ENCODE peak calls at places on chromosome 22, in five cellular contexts. R is choroid plexus epithelial cell, E is fibroblast of villous mesenchyme, W is RWPE2, B is fibroblast of mammary gland. M is an unnamed sample.

GRCh38 chr22:24106385-24107381 is 74.6 kb upstream of the SUSD2 start:
- DNase-seq in R (peak; percentile 9), E (no peak), W (no peak), B (peak; percentile 14), M (no peak)

GRCh38 chr22:44085743-44086741 is 61.9 kb downstream of the PARVB start:
- DNase-seq in R (peak; percentile 69), E (peak; percentile 55), W (no peak), B (peak; percentile 73), M (peak; percentile 40)

GRCh38 chr22:19109198-19110063 is 12.8 kb downstream of the DGCR2 start:
- DNase-seq in R (peak; percentile 91), E (peak; percentile 91), W (no peak), B (peak; percentile 67), M (no peak)

GRCh38 chr22:23128269-23129108 is 13.3 kb downstream of the RSPH14 start:
- DNase-seq in R (peak; percentile 92), E (peak; percentile 75), W (no peak), B (peak; percentile 74), M (peak; percentile 30)

GRCh38 chr22:36295247-36295646 is 42.3 kb downstream of the APOL1 start:
- DNase-seq in R (no peak), E (no peak), W (no peak), B (no peak), M (no peak)

GRCh38 chr22:36221799-36222751 is 17.3 kb downstream of the APOL2 start:
- DNase-seq in R (peak; percentile 63), E (no peak), W (no peak), B (peak; percentile 46), M (no peak)

GRCh38 chr22:34781676-34782075 is 284.3 kb upstream of the ISX start:
- DNase-seq in R (no peak), E (no peak), W (no peak), B (no peak), M (no peak)

GRCh38 chr22:17706947-17707346 is 67.3 kb downstream of the BID start:
- DNase-seq in R (no peak), E (no peak), W (no peak), B (no peak), M (no peak)

GRCh38 chr22:48236261-48236660 is 1473.8 kb downstream of the TBC1D22A start:
- DNase-seq in R (no peak), E (no peak), W (no peak), B (no peak), M (no peak)

GRCh38 chr22:49100764-49101163 is 726.9 kb downstream of the BRD1 start:
- DNase-seq in R (no peak), E (no peak), W (peak; percentile 40), B (no peak), M (no peak)

GRCh38 chr22:44116755-44117684 is 63.7 kb upstream of the PARVG start:
- DNase-seq in R (no peak), E (no peak), W (peak; percentile 14), B (no peak), M (no peak)

DNA sequence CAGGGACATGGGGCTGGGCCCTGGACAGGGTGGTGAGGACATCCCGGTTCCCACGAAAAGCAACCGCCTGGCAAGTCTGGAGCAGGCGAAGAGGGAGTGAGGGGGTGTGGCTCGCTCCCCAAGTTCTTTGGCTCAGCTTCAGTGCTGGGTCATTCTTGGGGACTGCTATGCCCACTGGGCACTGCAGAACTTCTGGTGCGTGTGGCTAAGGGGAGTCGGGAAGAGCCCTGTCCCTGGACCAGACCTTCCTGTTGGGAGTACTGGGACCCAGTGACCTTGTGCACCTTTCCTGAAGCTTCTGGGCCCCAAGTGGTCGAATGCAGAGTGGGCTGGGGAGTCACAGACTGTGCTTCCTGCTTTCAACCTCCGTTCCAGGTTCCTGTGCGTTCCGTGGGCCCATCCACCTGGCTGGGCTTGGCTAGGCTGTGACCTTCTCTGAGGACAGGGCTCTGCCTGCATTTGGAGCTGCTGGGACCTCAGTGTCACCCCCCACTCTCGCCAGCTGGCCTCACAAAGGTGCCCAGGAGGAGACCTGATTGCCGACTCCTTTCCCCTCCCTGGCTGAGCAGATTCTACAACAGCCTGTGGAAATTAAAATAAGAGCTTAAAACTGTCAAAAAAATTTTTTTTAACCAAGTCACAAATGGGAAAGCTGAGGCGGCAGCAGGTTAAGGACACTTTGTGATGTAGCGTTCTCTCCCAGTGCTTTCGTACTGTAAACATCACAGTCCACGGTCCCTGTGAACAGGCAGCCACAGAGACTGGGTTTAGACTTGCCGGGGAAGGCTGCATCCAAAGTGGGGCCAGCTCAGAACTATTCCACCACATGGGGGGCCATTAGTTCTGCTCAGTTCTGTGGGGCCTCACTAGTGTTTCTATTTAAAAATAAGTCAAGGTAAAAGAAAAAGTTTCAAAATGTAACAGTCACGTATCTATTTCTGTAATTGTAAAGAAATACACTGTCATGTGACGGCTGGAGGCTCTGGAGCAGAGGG is 63.8 kb upstream of the WNT7B start:
- DNase-seq in R (no peak), E (no peak), W (no peak), B (no peak), M (no peak)
- H3K4me3 ChIP-seq in R (no peak overlapping the region), E (no peak overlapping the region), W (no peak overlapping the region), B (no peak overlapping the region), M (no peak overlapping the region)

DNA sequence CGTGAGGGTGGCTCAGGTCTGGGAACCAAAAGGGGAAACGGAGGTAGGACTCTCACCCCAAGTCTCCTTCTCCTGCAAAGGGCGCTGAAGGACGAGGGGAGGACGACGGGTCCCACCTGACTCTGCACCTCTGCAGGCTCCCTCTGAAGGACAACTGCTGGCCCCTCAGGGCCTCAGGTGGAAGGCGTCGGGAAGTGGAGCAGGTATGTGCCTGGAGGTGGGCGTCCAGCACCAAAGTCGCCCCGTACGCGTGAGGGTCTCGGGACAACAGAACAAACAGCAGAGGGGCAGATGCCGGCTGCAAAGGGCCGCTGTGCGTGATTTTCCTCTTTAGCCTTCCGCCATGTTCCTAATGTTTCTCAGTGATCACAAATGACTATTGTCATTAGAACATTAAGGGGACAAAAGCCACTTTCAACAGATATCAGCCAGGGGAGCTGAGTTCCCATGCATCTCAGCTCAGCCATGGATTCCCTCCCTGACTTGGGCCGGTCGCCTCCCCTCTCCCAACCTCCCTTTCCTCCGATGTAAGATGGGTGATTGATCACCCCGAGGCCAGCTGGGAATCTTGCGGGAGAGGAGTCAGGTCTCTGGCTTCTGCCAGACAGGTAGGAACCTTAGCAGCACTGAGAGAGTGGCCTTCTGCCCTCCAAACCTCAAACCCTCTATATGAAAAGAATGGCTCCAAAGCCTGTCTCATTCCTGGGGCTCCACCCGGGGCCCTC is 836 bp downstream of the SLC16A8 start:
- DNase-seq in R (no peak), E (no peak), W (no peak), B (no peak), M (no peak)
- H3K4me3 ChIP-seq in R (no peak overlapping the region), E (no peak overlapping the region), W (no peak overlapping the region), B (no peak overlapping the region), M (peak overlapping the region; percentile 10)

DNA sequence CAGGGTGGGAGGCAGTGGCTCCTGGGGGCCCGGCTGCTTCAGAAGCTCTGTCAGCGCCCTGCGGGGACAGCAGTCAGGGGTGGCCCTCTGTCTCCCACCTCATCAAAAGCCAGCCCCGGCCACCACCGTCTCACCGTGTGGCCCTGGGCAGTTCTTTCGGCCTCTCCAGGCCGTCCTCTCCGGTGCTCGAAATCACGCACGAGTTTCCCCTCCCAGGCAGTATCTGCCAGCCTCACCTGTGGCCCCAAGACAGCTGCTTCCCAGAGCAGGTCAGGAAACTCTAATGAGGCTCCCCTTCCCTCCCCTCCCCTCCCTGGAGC is 3.6 kb downstream of the SHISA8 start:
- DNase-seq in R (no peak), E (no peak), W (no peak), B (no peak), M (no peak)
- H3K4me3 ChIP-seq in R (no peak overlapping the region), E (no peak overlapping the region), W (no peak overlapping the region), B (no peak overlapping the region), M (no peak overlapping the region)

GRCh38 chr22:50305393-50305657 is 2.1 kb downstream of the PLXNB2 start:
- DNase-seq in R (no peak), E (no peak), W (no peak), B (no peak), M (no peak)

GRCh38 chr22:50302564-50302963 is 4.9 kb downstream of the PLXNB2 start:
- DNase-seq in R (no peak), E (no peak), W (no peak), B (no peak), M (no peak)

GRCh38 chr22:50304528-50305392 is 2.7 kb downstream of the PLXNB2 start:
- DNase-seq in R (no peak), E (no peak), W (no peak), B (peak; percentile 46), M (peak; percentile 70)

GRCh38 chr22:50303515-50303847 is 4.0 kb downstream of the PLXNB2 start:
- DNase-seq in R (no peak), E (no peak), W (no peak), B (no peak), M (no peak)

DNA sequence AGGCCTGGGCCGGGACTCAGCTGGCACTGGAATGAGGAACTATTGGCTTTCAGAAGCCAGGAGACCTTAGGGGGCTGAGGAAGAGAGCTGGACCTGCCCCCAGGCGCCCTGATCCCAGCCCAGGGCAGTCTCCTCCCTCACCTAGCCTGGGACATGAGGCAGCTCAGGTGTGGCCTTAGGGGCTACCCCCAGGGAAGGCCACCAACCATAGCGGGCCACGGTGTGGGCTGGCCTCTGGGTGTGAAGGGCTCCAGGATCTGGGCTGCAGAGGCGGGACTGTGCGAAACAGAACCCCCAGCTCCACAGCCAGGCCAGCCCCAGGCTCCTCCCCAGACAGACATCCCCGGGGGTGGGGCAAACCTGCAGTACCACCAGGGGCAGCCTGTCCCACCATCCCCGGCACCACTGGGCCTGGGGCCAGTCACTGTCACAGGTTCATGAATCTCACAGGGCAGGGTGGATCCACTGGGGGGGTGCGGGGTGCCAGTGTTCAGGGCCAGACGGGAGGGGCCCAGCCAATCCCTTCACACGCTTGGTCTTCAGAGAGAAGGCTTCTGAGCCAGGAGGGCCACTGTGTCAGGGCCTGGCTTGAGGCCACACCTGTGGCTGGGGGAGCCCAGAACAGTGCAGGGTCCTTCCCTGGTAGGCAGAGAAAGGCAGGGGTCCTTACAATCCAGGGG is 3.5 kb downstream of the PLXNB2 start:
- DNase-seq in R (no peak), E (no peak), W (no peak), B (peak; percentile 19), M (no peak)
- H3K4me3 ChIP-seq in R (peak overlapping the region; percentile 16), E (peak overlapping the region; percentile 80), W (no peak overlapping the region), B (no peak overlapping the region), M (peak overlapping the region; percentile 20)

GRCh38 chr22:29720824-29721323 is 1.1 kb downstream of the CABP7 start:
- DNase-seq in R (no peak), E (no peak), W (no peak), B (no peak), M (no peak)
- H3K4me3 ChIP-seq in R (no peak overlapping the region), E (no peak overlapping the region), W (no peak overlapping the region), B (no peak overlapping the region), M (no peak overlapping the region)

DNA sequence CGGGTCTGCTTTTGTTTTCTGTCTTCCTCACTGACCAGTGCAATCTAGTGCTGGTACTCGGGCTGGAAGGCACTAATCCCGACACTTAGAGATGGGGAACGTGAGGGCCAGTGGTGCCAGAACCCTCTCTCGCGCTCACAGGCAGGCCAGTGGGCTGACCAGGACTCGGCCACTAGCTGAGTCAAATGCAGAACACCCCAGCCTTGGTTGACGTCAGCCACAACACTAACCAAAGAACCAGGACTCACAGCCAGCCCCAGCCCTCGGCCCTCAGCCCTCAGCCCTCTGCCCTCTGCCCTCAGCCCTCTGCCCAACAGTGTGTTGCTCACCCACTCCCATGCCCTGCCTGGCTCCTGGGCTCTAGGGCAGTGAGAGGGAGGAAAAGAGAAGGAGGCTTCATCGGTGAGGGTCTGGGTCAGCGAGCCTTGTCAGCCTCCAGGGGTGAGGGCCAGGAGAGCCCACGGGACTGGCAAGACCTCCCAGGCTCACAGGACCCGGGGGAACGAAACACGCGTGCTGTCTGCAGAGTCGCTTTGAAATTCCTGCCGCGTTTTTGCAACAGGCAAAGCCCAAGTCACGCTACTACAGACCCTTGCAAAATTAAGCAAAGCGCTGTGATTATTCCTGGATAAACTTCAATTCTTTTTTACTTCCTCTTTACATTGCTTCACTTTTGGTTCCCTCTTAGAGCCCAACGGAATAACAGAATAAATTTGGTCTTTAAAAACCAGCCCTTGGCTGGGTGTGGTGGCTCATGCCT is 27.5 kb downstream of the KIAA0930 start:
- DNase-seq in R (peak; percentile 23), E (peak; percentile 80), W (peak; percentile 47), B (peak; percentile 87), M (no peak)
- H3K4me3 ChIP-seq in R (no peak overlapping the region), E (peak overlapping the region; percentile 56), W (peak overlapping the region; percentile 10), B (peak overlapping the region; percentile 39), M (peak overlapping the region; percentile 19)

GRCh38 chr22:50483106-50483505 is 1.8 kb downstream of the ADM2 start:
- DNase-seq in R (no peak), E (no peak), W (no peak), B (no peak), M (no peak)
- H3K4me3 ChIP-seq in R (no peak overlapping the region), E (peak overlapping the region; percentile 81), W (no peak overlapping the region), B (no peak overlapping the region), M (no peak overlapping the region)

M was measured in retinal pigment epithelial cell.